ENCODE peak calls at places on chromosome 1, in six cellular contexts. F is AG08396, P is IMR-90, E is non-pigmented ciliary epithelial cell, C is suprapubic skin, G is Caki2. O is an unnamed sample.

GRCh38 chr1:99867682-99868081 is 17.5 kb downstream of the AGL start:
- DNase-seq in F (no peak), P (no peak), E (no peak), C (no peak), G (no peak), O (no peak)

GRCh38 chr1:8019229-8019620 is 6.9 kb downstream of the ERRFI1 start:
- DNase-seq in F (no peak), P (no peak), E (no peak), C (no peak), G (no peak), O (no peak)

GRCh38 chr1:51574796-51575195 is 42.1 kb upstream of the OSBPL9 start:
- DNase-seq in F (no peak), P (no peak), E (no peak), C (no peak), G (no peak), O (no peak)

GRCh38 chr1:158644479-158644878 is 39.4 kb downstream of the OR10Z1 start:
- DNase-seq in F (no peak), P (no peak), E (no peak), C (no peak), G (no peak), O (no peak)

GRCh38 chr1:31939484-31940329 is 1.5 kb upstream of the PTP4A2 start:
- DNase-seq in F (peak), P (peak), E (peak), C (no peak), G (peak), O (no peak)

GRCh38 chr1:69058454-69058853 is 509.3 kb upstream of the LRRC7 start:
- DNase-seq in F (no peak), P (no peak), E (no peak), C (no peak), G (no peak), O (no peak)

GRCh38 chr1:11285883-11286734 is 13.1 kb downstream of the UBIAD1 start:
- DNase-seq in F (no peak), P (peak), E (no peak), C (no peak), G (no peak), O (no peak)

GRCh38 chr1:24536391-24536840 is 19.5 kb upstream of the NCMAP start:
- DNase-seq in F (no peak), P (peak), E (no peak), C (no peak), G (peak), O (no peak)

GRCh38 chr1:109466440-109467300 is at the start of gene SYPL2:
- DNase-seq in F (peak), P (peak), E (no peak), C (no peak), G (peak), O (no peak)

GRCh38 chr1:108831225-108831624 is 25.7 kb downstream of the AKNAD1 start:
- DNase-seq in F (peak), P (peak), E (no peak), C (no peak), G (no peak), O (no peak)

GRCh38 chr1:79391896-79392295 is 385.4 kb upstream of the ADGRL4 start:
- DNase-seq in F (no peak), P (peak), E (no peak), C (no peak), G (no peak), O (no peak)

GRCh38 chr1:210332719-210333398 is 4.2 kb downstream of the HHAT start:
- DNase-seq in F (no peak), P (no peak), E (no peak), C (no peak), G (no peak), O (no peak)

GRCh38 chr1:172473302-172473701 is 29.4 kb upstream of the PIGC start:
- DNase-seq in F (no peak), P (no peak), E (no peak), C (no peak), G (no peak), O (no peak)

GRCh38 chr1:243917863-243918565 is 68.0 kb upstream of the AKT3 start:
- DNase-seq in F (peak), P (peak), E (no peak), C (no peak), G (no peak), O (no peak)

GRCh38 chr1:51048021-51048420 is 54.0 kb upstream of the C1orf185 start:
- DNase-seq in F (no peak), P (no peak), E (no peak), C (no peak), G (no peak), O (no peak)

GRCh38 chr1:226406401-226406881 is 1.5 kb downstream of the PARP1 start:
- DNase-seq in F (no peak), P (peak), E (no peak), C (no peak), G (peak), O (no peak)

GRCh38 chr1:162984699-162985098 is 84.5 kb upstream of the RGS4 start:
- DNase-seq in F (no peak), P (peak), E (peak), C (no peak), G (no peak), O (no peak)

GRCh38 chr1:236222616-236223015 is 59.1 kb downstream of the ERO1B start:
- DNase-seq in F (no peak), P (no peak), E (no peak), C (no peak), G (no peak), O (no peak)

GRCh38 chr1:186014370-186015030 is 280.3 kb downstream of the HMCN1 start:
- DNase-seq in F (peak), P (peak), E (peak), C (no peak), G (no peak), O (no peak)

GRCh38 chr1:163928649-163929048 is 606.9 kb downstream of the NUF2 start:
- DNase-seq in F (no peak), P (no peak), E (no peak), C (no peak), G (no peak), O (no peak)

GRCh38 chr1:69524010-69524409 is 43.7 kb upstream of the LRRC7 start:
- DNase-seq in F (no peak), P (peak), E (no peak), C (no peak), G (no peak), O (no peak)